ENCODE peak calls at places on chromosomes 13 and 19, in four cellular contexts. G is GM23338, H is upper lobe of right lung, D is psoas muscle. L is an unnamed sample.

GRCh38 chr13:40340368-40341085 is 325.9 kb downstream of the FOXO1 start:
- DNase-seq in H (no peak), G (no peak), D (no peak), L (no peak)

GRCh38 chr13:94710081-94710809 is 2.1 kb downstream of the SOX21 start:
- DNase-seq in H (no peak), D (no peak), G (peak; percentile 53), L (no peak)

GRCh38 chr19:40283414-40284250 is 1.5 kb downstream of the AKT2 start:
- DNase-seq in H (no peak), D (no peak), G (no peak), L (no peak)

GRCh38 chr19:8510589-8511115 is 3.3 kb downstream of the ZNF414 start:
- DNase-seq in H (no peak), G (no peak), D (no peak), L (no peak)

GRCh38 chr13:113495494-113496251 is 5.2 kb upstream of the DCUN1D2 start:
- DNase-seq in D (no peak), G (peak; percentile 79), H (no peak), L (no peak)

GRCh38 chr13:79389031-79389430 is 17.0 kb downstream of the RBM26 start:
- DNase-seq in H (no peak), D (no peak), G (no peak), L (no peak)

GRCh38 chr19:14368011-14368513 is 13.2 kb upstream of the ADGRE5 start:
- DNase-seq in G (no peak), D (no peak), H (no peak), L (no peak)

GRCh38 chr13:55516610-55517009 is 1624.1 kb upstream of the PRR20A start:
- DNase-seq in D (no peak), H (no peak), G (no peak), L (no peak)

GRCh38 chr19:8342316-8342683 is 762 bp downstream of the KANK3 start:
- DNase-seq in G (peak; percentile 46), H (no peak), D (no peak), L (no peak)

GRCh38 chr13:75666646-75667351 is 30.7 kb downstream of the LMO7 start:
- DNase-seq in D (no peak), H (no peak), G (peak; percentile 49), L (no peak)

GRCh38 chr13:74270018-74270417 is 135.8 kb upstream of the KLF12 start:
- DNase-seq in D (no peak), H (no peak), G (no peak), L (no peak)

GRCh38 chr13:102915393-102915792 is 69.6 kb downstream of the ERCC5 start:
- DNase-seq in H (no peak), G (no peak), D (no peak), L (no peak)

GRCh38 chr13:75135325-75135825 is 346.6 kb downstream of the TBC1D4 start:
- DNase-seq in D (no peak), H (no peak), G (no peak), L (no peak)

GRCh38 chr19:45972944-45973525 is 630 bp downstream of the NOVA2 start:
- DNase-seq in G (no peak), D (no peak), H (no peak), L (no peak)
- H3K4me3 ChIP-seq in G (peak overlapping the region; percentile 59), D (peak overlapping the region; percentile 52), H (peak overlapping the region; percentile 46), L (no peak overlapping the region)

GRCh38 chr13:52846567-52847321 is 1.7 kb downstream of the PCDH8 start:
- DNase-seq in H (peak; percentile 73), D (peak; percentile 50), G (peak; percentile 91), L (peak; percentile 70)
- H3K27me3 ChIP-seq in H (peaks cover 80% of the 10 kb centered on the region), D (peaks cover 45% of the 10 kb centered on the region), G (peaks cover 68% of the 10 kb centered on the region), L (no peaks in the 10 kb centered on the region)

GRCh38 chr13:100098445-100099116 is 9.7 kb downstream of the PCCA start:
- DNase-seq in H (no peak), D (no peak), G (no peak), L (no peak)
- H3K27ac ChIP-seq in H (no peak overlapping the region), D (no peak overlapping the region), G (no peak overlapping the region), L (no peak overlapping the region)

DNA sequence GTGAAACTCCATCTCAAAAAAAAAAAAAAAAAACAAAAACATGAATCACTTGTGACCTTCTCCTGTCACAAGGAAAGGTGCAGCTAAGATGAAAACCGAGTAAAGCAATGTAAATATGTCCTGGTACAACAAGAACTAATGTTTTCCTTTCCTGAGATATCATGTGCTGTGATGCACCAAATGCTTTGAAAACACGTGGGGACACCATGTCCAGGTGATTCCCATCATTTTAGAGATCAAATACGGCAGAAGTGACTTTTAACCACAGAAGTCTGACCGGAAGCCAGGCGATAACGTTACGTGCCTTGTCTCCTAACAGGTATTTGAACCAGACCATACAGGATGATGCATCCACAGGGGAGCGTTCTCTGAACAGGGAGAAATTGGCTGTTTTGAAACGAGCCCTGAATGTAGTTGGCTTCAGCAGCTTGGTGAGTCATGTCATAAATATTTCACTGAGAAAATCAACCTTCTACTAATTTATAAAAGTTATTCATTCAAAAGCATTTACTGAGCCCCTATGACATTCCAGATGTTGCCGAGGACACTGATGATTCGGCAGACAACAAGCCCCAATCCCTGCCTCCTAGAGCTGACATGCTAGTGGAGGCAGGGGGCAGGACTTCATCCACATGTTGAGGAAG is 328.1 kb downstream of the MYO16 start:
- DNase-seq in D (no peak), H (no peak), G (peak; percentile 22), L (no peak)
- H3K4me3 ChIP-seq in D (no peak overlapping the region), H (no peak overlapping the region), G (no peak overlapping the region), L (no peak overlapping the region)

GRCh38 chr13:111645198-111645597 is 324.8 kb downstream of the TEX29 start:
- DNase-seq in D (no peak), G (no peak), H (no peak), L (no peak)

GRCh38 chr13:111644750-111645149 is 324.3 kb downstream of the TEX29 start:
- DNase-seq in H (no peak), D (no peak), G (no peak), L (no peak)

GRCh38 chr13:111639994-111640393 is 319.6 kb downstream of the TEX29 start:
- DNase-seq in D (no peak), H (no peak), G (no peak), L (no peak)

GRCh38 chr13:111640476-111640875 is 320.0 kb downstream of the TEX29 start:
- DNase-seq in G (no peak), D (no peak), H (no peak), L (no peak)

DNA sequence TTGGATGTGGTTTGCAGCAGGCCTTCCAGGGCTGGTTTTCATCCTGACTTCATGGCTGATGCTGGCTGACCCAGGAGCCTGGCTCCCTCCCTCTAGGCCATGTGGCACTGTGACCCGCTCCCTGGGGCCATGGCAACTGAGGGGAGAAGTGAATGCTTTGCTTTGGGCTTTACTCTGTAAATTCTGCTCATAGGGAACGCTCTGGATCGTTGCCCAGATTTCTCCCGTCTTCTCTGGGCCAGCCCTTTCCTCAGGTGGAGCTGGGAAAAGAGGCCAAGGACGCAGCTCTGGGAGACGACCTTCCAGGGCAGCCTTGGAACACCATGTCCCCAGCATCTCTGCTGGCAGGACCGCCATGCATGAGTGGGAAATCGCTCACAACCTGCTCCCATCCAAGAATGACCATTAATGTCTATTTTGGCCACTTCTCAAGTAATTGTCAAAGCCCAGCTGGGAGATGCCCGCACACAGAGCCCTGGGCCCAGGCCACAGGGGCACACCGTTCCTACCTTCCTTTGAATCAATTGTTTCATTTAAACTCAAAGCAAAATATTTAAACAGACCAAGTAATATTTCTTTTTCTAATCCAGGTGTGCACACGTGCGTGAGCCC is 321.8 kb downstream of the TEX29 start:
- DNase-seq in H (no peak), G (no peak), D (no peak), L (no peak)
- H3K27me3 ChIP-seq in H (no peaks in the 10 kb centered on the region), G (no peaks in the 10 kb centered on the region), D (peaks cover 4% of the 10 kb centered on the region), L (no peaks in the 10 kb centered on the region)

DNA sequence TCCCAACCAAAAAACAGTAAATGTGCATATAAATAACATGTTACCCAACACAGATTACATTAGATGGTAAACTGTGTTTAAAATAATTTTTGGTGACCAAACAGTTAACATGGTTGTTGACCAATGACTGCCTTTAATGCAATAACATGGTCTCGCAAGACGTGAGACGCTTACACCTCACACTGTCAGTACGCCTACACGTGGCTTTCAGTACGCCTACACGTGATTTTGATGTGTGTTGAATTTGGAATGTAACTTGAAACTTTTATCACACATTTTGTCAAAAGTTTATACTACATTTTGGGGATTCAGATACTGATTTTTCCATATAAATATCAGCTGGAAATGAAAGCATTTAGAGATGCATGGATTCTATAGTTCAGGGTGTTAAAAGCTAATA is 32.0 kb downstream of the SLC7A9 start:
- DNase-seq in D (no peak), H (no peak), G (no peak), L (no peak)
- H3K27ac ChIP-seq in D (no peak overlapping the region), H (no peak overlapping the region), G (no peak overlapping the region), L (no peak overlapping the region)

GRCh38 chr19:19488875-19489690 is 26.3 kb downstream of the TSSK6 start:
- DNase-seq in G (peak; percentile 99), H (peak; percentile 84), D (peak; percentile 69), L (peak; percentile 92)
- H3K4me3 ChIP-seq in G (no peak overlapping the region), H (peak overlapping the region; percentile 17), D (peak overlapping the region; percentile 30), L (no peak overlapping the region)

GRCh38 chr19:49057636-49058234 is at the start of gene CGB7:
- DNase-seq in G (peak; percentile 91), D (peak; percentile 76), H (peak; percentile 87), L (peak; percentile 82)
- H3K27me3 ChIP-seq in G (peaks cover 63% of the 10 kb centered on the region), D (no peaks in the 10 kb centered on the region), H (peaks cover 29% of the 10 kb centered on the region), L (no peaks in the 10 kb centered on the region)

L was measured in aorta.